ENCODE peak calls at places on chromosomes 2 and 18, in six cellular contexts. L is prostate gland, D is gastrocnemius medialis, U is heart left ventricle, F is testis, Z is vagina. W is an unnamed sample.

GRCh38 chr2:163248321-163249090 is 409.9 kb upstream of the KCNH7 start:
- DNase-seq in L (no peak), D (no peak), U (no peak), F (no peak), Z (no peak), W (no peak)

GRCh38 chr2:19911799-19912509 is 10.2 kb upstream of the TTC32 start:
- DNase-seq in L (no peak), D (no peak), U (no peak), F (no peak), Z (no peak), W (no peak)

GRCh38 chr2:8681786-8682692 is at the start of gene ID2:
- DNase-seq in L (peak), D (peak), U (peak), F (peak), Z (peak), W (peak)

GRCh38 chr2:84700006-84700405 is 180.9 kb downstream of the TRABD2A start:
- DNase-seq in L (no peak), D (no peak), U (no peak), F (no peak), Z (no peak), W (no peak)

GRCh38 chr2:241066893-241067341 is 35.2 kb downstream of the MTERF4 start:
- DNase-seq in L (no peak), D (no peak), U (no peak), F (peak), Z (peak), W (peak)

GRCh38 chr2:44937688-44938240 is 3.7 kb upstream of the SIX3 start:
- DNase-seq in L (no peak), D (no peak), U (no peak), F (no peak), Z (no peak), W (no peak)

GRCh38 chr2:191582355-191582754 is 95.6 kb upstream of the NABP1 start:
- DNase-seq in L (no peak), D (no peak), U (no peak), F (no peak), Z (no peak), W (no peak)

GRCh38 chr18:55435592-55435991 is 152.4 kb downstream of the TCF4 start:
- DNase-seq in L (no peak), D (no peak), U (no peak), F (no peak), Z (no peak), W (no peak)

GRCh38 chr2:217060516-217060915 is 200.7 kb upstream of the TNP1 start:
- DNase-seq in L (no peak), D (no peak), U (no peak), F (no peak), Z (no peak), W (no peak)

GRCh38 chr2:118978064-118978463 is 36.1 kb downstream of the MARCO start:
- DNase-seq in L (no peak), D (no peak), U (no peak), F (no peak), Z (no peak), W (no peak)

GRCh38 chr18:48021273-48021914 is 90.9 kb upstream of the SMAD2 start:
- DNase-seq in L (no peak), D (no peak), U (no peak), F (peak), Z (no peak), W (peak)

GRCh38 chr2:29495536-29495935 is 380.3 kb downstream of the CLIP4 start:
- DNase-seq in L (no peak), D (no peak), U (no peak), F (no peak), Z (no peak), W (no peak)

GRCh38 chr2:107621186-107621835 is 205.4 kb upstream of the RGPD4 start:
- DNase-seq in L (no peak), D (no peak), U (peak), F (no peak), Z (no peak), W (no peak)

GRCh38 chr2:178775975-178776374 is 31.2 kb downstream of the TTN start:
- DNase-seq in L (no peak), D (peak), U (no peak), F (no peak), Z (no peak), W (no peak)

GRCh38 chr2:88967844-88968243 is 276.4 kb downstream of the RPIA start:
- DNase-seq in L (no peak), D (no peak), U (no peak), F (no peak), Z (no peak), W (no peak)
- TF ChIP-seq CTCF in L (no peak), D (no peak), U (no peak), F (no peak), Z (no peak), W (no peak)

GRCh38 chr2:43019536-43020183 is 206.7 kb downstream of the ZFP36L2 start:
- DNase-seq in L (no peak), D (no peak), U (no peak), F (no peak), Z (no peak), W (peak)

GRCh38 chr2:43019025-43019367 is 207.4 kb downstream of the ZFP36L2 start:
- DNase-seq in L (no peak), D (no peak), U (no peak), F (no peak), Z (no peak), W (no peak)

GRCh38 chr2:43020296-43020695 is 206.1 kb downstream of the ZFP36L2 start:
- DNase-seq in L (no peak), D (no peak), U (no peak), F (no peak), Z (no peak), W (no peak)

GRCh38 chr2:43020990-43021677 is 205.3 kb downstream of the ZFP36L2 start:
- DNase-seq in L (no peak), D (no peak), U (no peak), F (no peak), Z (no peak), W (no peak)

GRCh38 chr2:43018179-43019024 is 208.0 kb downstream of the ZFP36L2 start:
- DNase-seq in L (peak), D (peak), U (peak), F (peak), Z (peak), W (peak)
- TF ChIP-seq POLR2A in L (no peak), D (no peak), U (no peak), F (no peak), Z (peak), W (no peak)

DNA sequence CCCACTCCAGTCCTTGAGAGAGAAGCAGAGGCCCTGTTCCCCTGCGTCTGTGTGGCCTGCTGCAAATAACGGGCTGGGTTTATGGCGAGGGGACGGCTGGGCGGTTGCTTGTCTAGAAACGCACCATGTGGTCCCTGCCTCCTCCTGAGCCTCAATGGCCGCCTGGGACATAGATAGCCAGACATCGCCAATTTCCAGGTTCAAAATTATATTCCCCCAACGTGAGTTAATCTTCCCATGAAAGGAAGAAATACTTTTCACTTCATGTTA is 197.0 kb upstream of the COPS8 start:
- DNase-seq in L (no peak), D (no peak), U (no peak), F (no peak), Z (no peak), W (no peak)
- H3K4me3 ChIP-seq in L (no peak), D (no peak), U (no peak), F (no peak), Z (no peak), W (no peak)

GRCh38 chr18:65968605-65969004 is 217.8 kb downstream of the CDH7 start:
- DNase-seq in L (no peak), D (no peak), U (no peak), F (no peak), Z (no peak), W (no peak)
- TF ChIP-seq CTCF in L (no peak), D (no peak), U (peak), F (no peak), Z (no peak), W (no peak)

GRCh38 chr2:234880551-234881211 is 71.1 kb upstream of the SH3BP4 start:
- DNase-seq in L (no peak), D (no peak), U (no peak), F (no peak), Z (no peak), W (no peak)

GRCh38 chr2:234884591-234884990 is 67.2 kb upstream of the SH3BP4 start:
- DNase-seq in L (no peak), D (no peak), U (no peak), F (no peak), Z (no peak), W (no peak)

GRCh38 chr2:234879671-234880455 is 72.0 kb upstream of the SH3BP4 start:
- DNase-seq in L (no peak), D (no peak), U (no peak), F (no peak), Z (no peak), W (no peak)

GRCh38 chr2:234885113-234885512 is 66.7 kb upstream of the SH3BP4 start:
- DNase-seq in L (no peak), D (no peak), U (no peak), F (no peak), Z (no peak), W (no peak)

DNA sequence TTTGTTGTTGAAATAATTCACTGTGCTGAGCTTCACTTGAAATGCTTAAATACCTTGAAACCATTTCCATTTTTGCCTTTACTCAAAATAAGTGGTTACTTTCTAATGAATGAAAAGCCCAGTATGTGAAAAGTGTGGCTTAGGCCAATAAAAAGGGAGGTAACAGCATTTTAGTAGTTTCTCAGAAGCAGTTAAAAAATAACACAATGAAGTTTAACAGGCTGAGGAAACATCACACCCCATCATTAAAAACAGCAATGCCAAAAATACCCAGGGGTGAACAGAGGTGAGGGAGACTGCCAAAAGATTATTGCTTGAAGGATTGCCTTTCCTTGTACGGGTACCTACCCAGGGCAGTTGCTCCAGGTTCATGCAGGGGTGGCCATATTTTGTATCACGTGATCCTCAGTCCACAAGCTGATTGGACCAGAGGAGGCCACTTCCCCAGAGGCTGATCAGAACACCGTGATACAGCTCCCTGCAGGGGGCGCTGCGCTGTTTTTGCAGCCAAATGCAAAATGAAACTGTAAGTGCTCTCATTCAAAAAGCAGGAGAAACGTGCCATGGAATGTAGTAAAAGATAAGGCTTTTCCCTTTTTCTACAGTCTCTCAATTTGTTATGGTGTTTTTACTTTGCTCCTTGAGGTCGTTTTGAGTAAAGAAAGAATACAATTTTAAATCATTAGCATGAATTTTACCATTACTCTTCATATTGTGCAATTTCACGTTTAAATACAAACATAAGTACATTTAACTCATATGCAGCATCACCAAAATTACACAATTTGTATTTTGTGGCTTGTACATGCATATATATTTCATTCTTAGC is 70.2 kb upstream of the SH3BP4 start:
- DNase-seq in L (peak), D (peak), U (peak), F (peak), Z (no peak), W (peak)
- TF ChIP-seq POLR2A in L (no peak), D (no peak), U (no peak), F (no peak), Z (no peak), W (no peak)

DNA sequence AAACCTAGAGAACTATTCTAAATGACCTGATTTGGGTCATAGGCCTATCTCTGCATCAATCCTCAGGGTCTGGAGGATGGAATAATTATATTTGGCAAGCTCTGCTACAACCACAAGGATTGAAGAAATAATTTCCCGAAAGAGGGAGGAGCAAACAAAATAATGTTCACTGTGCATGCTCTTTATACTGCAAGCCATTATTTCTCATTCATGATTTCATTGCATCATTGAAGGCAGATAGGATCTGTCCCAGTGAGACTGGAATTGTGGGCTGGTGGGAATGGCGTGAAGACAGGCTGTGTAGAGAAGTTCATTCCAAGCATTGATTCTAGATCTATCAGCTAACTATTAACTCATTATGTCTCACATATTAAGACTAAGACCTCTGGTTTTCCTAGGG is 12.7 kb upstream of the MAPRE2 start:
- DNase-seq in L (no peak), D (no peak), U (no peak), F (no peak), Z (no peak), W (no peak)
- H3K4me3 ChIP-seq in L (no peak), D (no peak), U (no peak), F (no peak), Z (no peak), W (no peak)

W was measured in lower leg skin.